ENCODE peak calls at places on chromosomes 3 and 15, in five cellular contexts. N is fibroblast of pulmonary artery, G is kidney, E is ovary, P is foreskin fibroblast. K is an unnamed sample.

GRCh38 chr3:96449341-96449740 is 365.1 kb upstream of the EPHA6 start:
- DNase-seq in P (no peak), E (no peak), N (no peak), G (no peak), K (no peak)

GRCh38 chr15:58407786-58408185 is 24.0 kb upstream of the LIPC start:
- DNase-seq in E (no peak), G (no peak), N (no peak), P (no peak), K (no peak)

GRCh38 chr3:150307862-150308261 is 100.2 kb upstream of the TSC22D2 start:
- DNase-seq in P (no peak), N (no peak), E (no peak), G (no peak), K (no peak)

GRCh38 chr15:76327191-76328105 is 9.1 kb upstream of the ISL2 start:
- DNase-seq in E (no peak), P (peak; percentile 38), G (no peak), N (no peak), K (no peak)

GRCh38 chr15:101444015-101444414 is 45.5 kb downstream of the PCSK6 start:
- DNase-seq in P (peak; percentile 12), G (no peak), N (no peak), E (no peak), K (no peak)

GRCh38 chr3:182605882-182606611 is 187.3 kb upstream of the ATP11B start:
- DNase-seq in N (no peak), E (no peak), P (no peak), G (no peak), K (no peak)

GRCh38 chr3:2099779-2100191 is 1.1 kb downstream of the CNTN4 start:
- DNase-seq in G (peak; percentile 70), E (no peak), N (no peak), P (no peak), K (no peak)

GRCh38 chr15:47620960-47621681 is 96.2 kb upstream of the SEMA6D start:
- DNase-seq in G (no peak), N (no peak), P (peak; percentile 55), E (no peak), K (no peak)

GRCh38 chr15:47514251-47514652 is 203.1 kb upstream of the SEMA6D start:
- DNase-seq in N (peak; percentile 69), G (no peak), P (peak; percentile 73), E (no peak), K (peak; percentile 42)

DNA sequence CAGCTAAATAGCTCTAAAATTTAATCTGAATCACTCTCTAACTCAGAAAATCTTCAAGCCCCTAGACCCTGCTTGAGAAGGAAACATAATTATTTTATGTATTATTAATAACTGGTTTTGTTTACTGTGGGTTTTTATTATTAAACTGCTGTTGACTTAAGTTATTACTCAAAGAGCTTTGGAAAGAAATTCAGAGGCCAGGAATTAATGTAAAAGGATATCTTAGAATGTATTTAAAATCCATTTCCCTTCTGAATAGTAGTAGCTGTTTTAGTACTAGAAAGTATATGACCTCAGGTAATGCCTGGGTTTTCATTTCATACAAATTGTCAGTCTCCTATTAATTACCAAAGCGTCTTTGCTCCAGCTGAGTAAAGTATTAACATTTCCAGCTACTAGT is 223.1 kb downstream of the ITPR1 start:
- DNase-seq in E (no peak), N (no peak), G (no peak), P (no peak), K (no peak)
- H3K4me3 ChIP-seq in E (no peak overlapping the region), N (no peak overlapping the region), G (no peak overlapping the region), P (no peak overlapping the region), K (no peak overlapping the region)

DNA sequence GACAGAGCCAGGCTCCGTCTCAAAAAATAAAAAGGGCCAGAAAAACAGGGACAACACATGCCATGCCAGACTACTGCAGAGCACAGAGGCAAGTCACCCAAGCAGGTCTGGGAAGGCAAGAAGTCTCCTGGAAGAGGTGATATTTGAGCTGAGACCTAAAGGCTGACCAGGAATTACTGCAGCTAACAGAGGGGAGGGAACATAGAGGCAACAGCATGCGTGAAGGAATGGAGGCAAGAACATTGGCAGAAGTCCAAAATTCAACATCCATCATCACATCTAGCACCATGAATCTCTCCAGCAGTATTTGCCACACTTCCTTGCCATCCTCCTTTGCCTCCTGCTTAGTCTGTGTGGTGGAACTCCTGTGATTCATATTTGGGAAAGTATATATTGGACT is 916 bp upstream of the TSEN2 start:
- DNase-seq in G (no peak), P (peak; percentile 43), E (no peak), N (peak; percentile 31), K (no peak)
- H3K4me3 ChIP-seq in G (no peak overlapping the region), P (no peak overlapping the region), E (no peak overlapping the region), N (no peak overlapping the region), K (no peak overlapping the region)

DNA sequence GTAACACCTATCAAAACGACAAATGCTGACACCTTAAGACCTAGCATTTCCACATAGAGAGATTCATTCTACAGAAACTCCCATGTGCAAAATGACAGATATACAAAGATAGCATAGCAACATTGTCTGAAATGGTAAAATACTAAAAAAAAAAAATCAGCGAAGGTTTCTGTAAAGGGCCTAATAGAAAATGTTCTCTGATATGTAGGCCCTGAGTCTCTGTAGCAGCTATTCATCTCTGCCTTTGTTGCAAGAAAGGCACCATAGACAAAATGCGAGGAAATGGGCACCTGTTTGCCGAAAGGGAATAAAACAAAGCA is 631 bp upstream of the MFGE8 start:
- DNase-seq in E (no peak), N (no peak), G (no peak), P (no peak), K (no peak)
- H3K4me3 ChIP-seq in E (peak overlapping the region; percentile 58), N (peak overlapping the region; percentile 88), G (no peak overlapping the region), P (peak overlapping the region; percentile 90), K (peak overlapping the region; percentile 65)

GRCh38 chr3:78900879-78901278 is 866.9 kb downstream of the ROBO1 start:
- DNase-seq in N (no peak), G (no peak), E (no peak), P (peak; percentile 34), K (no peak)

GRCh38 chr3:78895528-78895927 is 872.3 kb downstream of the ROBO1 start:
- DNase-seq in E (no peak), G (no peak), N (peak; percentile 59), P (no peak), K (no peak)

GRCh38 chr3:78900426-78900825 is 867.4 kb downstream of the ROBO1 start:
- DNase-seq in E (no peak), P (peak; percentile 40), G (no peak), N (peak; percentile 23), K (no peak)

GRCh38 chr3:78901544-78901943 is 866.3 kb downstream of the ROBO1 start:
- DNase-seq in G (no peak), P (no peak), E (no peak), N (no peak), K (no peak)

DNA sequence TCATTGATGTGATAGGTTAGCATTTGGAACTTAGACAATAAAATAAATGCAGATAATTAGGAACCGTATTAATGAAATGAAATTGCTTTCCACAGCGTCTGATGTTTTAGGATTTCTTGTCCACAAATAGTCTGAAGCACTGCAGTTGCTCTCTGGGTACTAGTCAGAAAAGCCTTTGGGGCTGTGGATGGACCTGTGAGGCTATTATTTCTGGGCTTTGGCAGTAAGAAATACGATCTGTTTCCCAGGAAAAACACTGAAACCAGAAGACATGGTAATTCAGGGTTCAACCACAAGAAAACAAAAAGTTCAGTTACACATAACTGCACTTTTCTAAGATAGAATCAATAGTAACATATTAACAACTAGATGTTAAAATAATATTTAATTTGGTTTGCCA is 868.0 kb downstream of the ROBO1 start:
- DNase-seq in G (no peak), E (no peak), P (no peak), N (no peak), K (no peak)
- H3K4me3 ChIP-seq in G (no peak overlapping the region), E (no peak overlapping the region), P (no peak overlapping the region), N (no peak overlapping the region), K (no peak overlapping the region)

K was measured in AG04449.